ENCODE peak calls at places on chromosomes 6 and 20, in five cellular contexts. One of them, this sample, is unnamed.

GRCh38 chr6:120826253-120826652 is 508.0 kb downstream of the TBC1D32 start:
- DNase-seq in GM23248: peak
- DNase-seq in neuronal stem cell: peak
- DNase-seq in lung: no peak
- DNase-seq in Peyer's patch: no peak
- DNase-seq in this sample: peak

GRCh38 chr6:35651244-35651643 is 37.5 kb downstream of the FKBP5 start:
- DNase-seq in GM23248: no peak
- DNase-seq in neuronal stem cell: no peak
- DNase-seq in lung: no peak
- DNase-seq in Peyer's patch: no peak
- DNase-seq in this sample: no peak

GRCh38 chr6:170051229-170052172 is 239.4 kb downstream of the DLL1 start:
- DNase-seq in GM23248: no peak
- DNase-seq in neuronal stem cell: no peak
- DNase-seq in lung: no peak
- DNase-seq in Peyer's patch: peak
- DNase-seq in this sample: no peak

GRCh38 chr6:21634582-21634981 is 41.0 kb downstream of the SOX4 start:
- DNase-seq in GM23248: peak
- DNase-seq in neuronal stem cell: no peak
- DNase-seq in lung: no peak
- DNase-seq in Peyer's patch: no peak
- DNase-seq in this sample: no peak

GRCh38 chr20:53706511-53707031 is 112.9 kb upstream of the ZNF217 start:
- DNase-seq in GM23248: peak
- DNase-seq in neuronal stem cell: no peak
- DNase-seq in lung: no peak
- DNase-seq in Peyer's patch: no peak
- DNase-seq in this sample: no peak

GRCh38 chr6:20317430-20317829 is 84.2 kb upstream of the E2F3 start:
- DNase-seq in GM23248: no peak
- DNase-seq in neuronal stem cell: no peak
- DNase-seq in lung: no peak
- DNase-seq in Peyer's patch: no peak
- DNase-seq in this sample: no peak

GRCh38 chr6:95017922-95018321 is 559.4 kb upstream of the MANEA start:
- DNase-seq in GM23248: no peak
- DNase-seq in neuronal stem cell: no peak
- DNase-seq in lung: no peak
- DNase-seq in Peyer's patch: no peak
- DNase-seq in this sample: no peak

GRCh38 chr6:21337263-21337662 is 256.3 kb upstream of the SOX4 start:
- DNase-seq in GM23248: no peak
- DNase-seq in neuronal stem cell: no peak
- DNase-seq in lung: no peak
- DNase-seq in Peyer's patch: no peak
- DNase-seq in this sample: no peak

GRCh38 chr6:128280066-128280465 is 240.3 kb downstream of the PTPRK start:
- DNase-seq in GM23248: no peak
- DNase-seq in neuronal stem cell: no peak
- DNase-seq in lung: no peak
- DNase-seq in Peyer's patch: no peak
- DNase-seq in this sample: no peak

GRCh38 chr6:113375950-113376846 is 480.9 kb upstream of the MARCKS start:
- DNase-seq in GM23248: peak
- DNase-seq in neuronal stem cell: no peak
- DNase-seq in lung: no peak
- DNase-seq in Peyer's patch: no peak
- DNase-seq in this sample: no peak

GRCh38 chr6:33977606-33978438 is 168.1 kb downstream of the GRM4 start:
- DNase-seq in GM23248: no peak
- DNase-seq in neuronal stem cell: no peak
- DNase-seq in lung: no peak
- DNase-seq in Peyer's patch: peak
- DNase-seq in this sample: no peak

GRCh38 chr6:46606318-46606717 is 46.3 kb downstream of the CYP39A1 start:
- DNase-seq in GM23248: no peak
- DNase-seq in neuronal stem cell: no peak
- DNase-seq in lung: no peak
- DNase-seq in Peyer's patch: no peak
- DNase-seq in this sample: no peak

GRCh38 chr6:33602180-33602579 is 18.9 kb upstream of the ITPR3 start:
- DNase-seq in GM23248: no peak
- DNase-seq in neuronal stem cell: no peak
- DNase-seq in lung: no peak
- DNase-seq in Peyer's patch: no peak
- DNase-seq in this sample: no peak

GRCh38 chr20:57698191-57698866 is 11.5 kb downstream of the PMEPA1 start:
- DNase-seq in GM23248: peak
- DNase-seq in neuronal stem cell: no peak
- DNase-seq in lung: no peak
- DNase-seq in Peyer's patch: peak
- DNase-seq in this sample: no peak

GRCh38 chr20:44734938-44735337 is 10.7 kb upstream of the KCNK15 start:
- DNase-seq in GM23248: peak
- DNase-seq in neuronal stem cell: no peak
- DNase-seq in lung: no peak
- DNase-seq in Peyer's patch: no peak
- DNase-seq in this sample: no peak

GRCh38 chr6:43095939-43096338 is 19.8 kb downstream of the PTK7 start:
- DNase-seq in GM23248: no peak
- DNase-seq in neuronal stem cell: no peak
- DNase-seq in lung: no peak
- DNase-seq in Peyer's patch: no peak
- DNase-seq in this sample: no peak
- H3K27ac ChIP-seq in GM23248: peak
- H3K27ac ChIP-seq in neuronal stem cell: no peak
- H3K27ac ChIP-seq in lung: no peak
- H3K27ac ChIP-seq in Peyer's patch: no peak
- H3K27ac ChIP-seq in this sample: peak

DNA sequence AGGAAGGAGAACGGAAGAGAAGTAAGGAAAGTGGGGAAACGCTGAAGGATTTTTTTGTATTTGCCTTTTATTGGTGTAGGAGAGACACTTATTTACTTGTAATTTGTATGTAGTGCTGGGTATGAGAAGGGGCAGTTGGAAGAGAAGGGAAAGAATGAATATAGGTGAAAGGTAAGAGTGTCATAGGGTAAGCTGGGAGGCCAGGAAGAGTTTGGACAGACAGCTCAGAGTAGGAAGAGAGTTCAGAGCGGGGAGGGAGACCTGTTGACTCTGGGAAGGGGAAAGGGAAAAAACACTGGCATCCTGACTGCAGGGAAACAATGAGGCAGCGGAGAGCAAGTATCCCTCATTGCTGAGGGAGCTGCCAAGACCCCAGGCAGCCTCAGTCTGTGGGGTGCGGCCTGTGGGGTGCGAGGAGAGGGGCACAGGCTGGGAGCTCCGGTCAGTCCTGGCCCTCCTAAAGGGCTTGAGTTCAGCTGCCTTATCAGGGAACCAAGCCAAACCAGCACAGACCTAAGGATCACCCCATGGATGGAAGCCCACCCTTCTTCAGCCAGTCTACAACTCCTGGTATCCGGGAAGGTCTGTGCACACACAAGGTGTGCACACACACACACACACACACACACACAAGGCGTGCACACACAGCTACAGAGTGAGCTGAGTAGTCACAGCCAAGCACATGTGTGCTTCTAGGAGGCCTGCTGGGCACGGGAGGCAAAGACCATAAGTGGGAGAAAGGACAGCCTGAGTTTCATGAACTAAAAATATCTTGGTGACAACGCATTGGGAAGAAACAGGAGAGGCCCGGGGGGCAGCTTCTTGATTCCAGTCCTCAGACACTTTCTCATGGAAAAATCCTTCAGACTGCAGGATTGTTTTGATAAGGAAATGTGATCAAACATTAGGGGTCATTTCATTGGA is 2.9 kb downstream of the TRAF3IP2 start:
- DNase-seq in GM23248: peak
- DNase-seq in neuronal stem cell: no peak
- DNase-seq in lung: no peak
- DNase-seq in Peyer's patch: no peak
- DNase-seq in this sample: no peak
- H3K4me3 ChIP-seq in GM23248: peak
- H3K4me3 ChIP-seq in neuronal stem cell: no peak
- H3K4me3 ChIP-seq in lung: no peak
- H3K4me3 ChIP-seq in Peyer's patch: peak
- H3K4me3 ChIP-seq in this sample: no peak

GRCh38 chr20:47309806-47310426 is 46.6 kb downstream of the ZMYND8 start:
- DNase-seq in GM23248: no peak
- DNase-seq in neuronal stem cell: no peak
- DNase-seq in lung: no peak
- DNase-seq in Peyer's patch: no peak
- DNase-seq in this sample: peak

GRCh38 chr20:47311211-47311610 is 45.3 kb downstream of the ZMYND8 start:
- DNase-seq in GM23248: no peak
- DNase-seq in neuronal stem cell: no peak
- DNase-seq in lung: no peak
- DNase-seq in Peyer's patch: no peak
- DNase-seq in this sample: no peak

GRCh38 chr20:47310729-47311128 is 45.8 kb downstream of the ZMYND8 start:
- DNase-seq in GM23248: no peak
- DNase-seq in neuronal stem cell: no peak
- DNase-seq in lung: no peak
- DNase-seq in Peyer's patch: no peak
- DNase-seq in this sample: no peak

GRCh38 chr20:47314647-47315338 is 41.7 kb downstream of the ZMYND8 start:
- DNase-seq in GM23248: no peak
- DNase-seq in neuronal stem cell: no peak
- DNase-seq in lung: no peak
- DNase-seq in Peyer's patch: no peak
- DNase-seq in this sample: no peak

DNA sequence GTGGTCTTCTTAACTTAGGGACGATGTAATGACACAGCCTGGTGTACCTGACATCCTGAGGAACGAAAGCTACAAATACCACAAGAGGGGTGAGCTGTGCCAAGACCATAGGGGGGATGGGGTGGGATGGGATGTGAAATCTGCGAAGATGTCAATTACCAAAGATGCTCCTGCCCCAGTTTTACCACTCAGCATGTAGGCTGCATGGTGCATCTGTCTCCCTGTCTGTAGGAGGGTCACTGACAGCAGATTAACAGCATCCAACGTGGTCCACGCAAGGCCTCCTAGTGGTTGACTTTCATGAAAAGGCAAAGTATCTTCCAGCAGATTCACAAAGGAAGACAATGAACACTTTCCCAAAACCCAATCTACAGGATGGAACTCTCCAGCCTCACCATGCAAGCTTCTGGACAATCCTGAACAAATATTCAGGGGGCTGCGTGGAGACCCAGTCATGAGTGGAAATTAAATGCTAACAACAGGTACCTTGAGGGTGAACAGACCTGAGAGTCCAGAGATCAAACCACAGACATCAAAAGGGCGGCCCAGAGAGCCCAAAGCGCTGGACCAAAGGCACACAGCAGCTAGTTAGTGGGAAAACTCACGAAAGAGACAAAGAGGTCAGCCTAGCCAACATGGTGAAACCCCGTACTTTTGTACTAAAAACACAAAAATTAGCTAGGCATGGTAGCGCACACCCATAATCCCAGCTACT is 44.4 kb downstream of the ZMYND8 start:
- DNase-seq in GM23248: no peak
- DNase-seq in neuronal stem cell: no peak
- DNase-seq in lung: no peak
- DNase-seq in Peyer's patch: no peak
- DNase-seq in this sample: no peak
- H3K27ac ChIP-seq in GM23248: no peak
- H3K27ac ChIP-seq in neuronal stem cell: peak
- H3K27ac ChIP-seq in lung: peak
- H3K27ac ChIP-seq in Peyer's patch: no peak
- H3K27ac ChIP-seq in this sample: no peak

DNA sequence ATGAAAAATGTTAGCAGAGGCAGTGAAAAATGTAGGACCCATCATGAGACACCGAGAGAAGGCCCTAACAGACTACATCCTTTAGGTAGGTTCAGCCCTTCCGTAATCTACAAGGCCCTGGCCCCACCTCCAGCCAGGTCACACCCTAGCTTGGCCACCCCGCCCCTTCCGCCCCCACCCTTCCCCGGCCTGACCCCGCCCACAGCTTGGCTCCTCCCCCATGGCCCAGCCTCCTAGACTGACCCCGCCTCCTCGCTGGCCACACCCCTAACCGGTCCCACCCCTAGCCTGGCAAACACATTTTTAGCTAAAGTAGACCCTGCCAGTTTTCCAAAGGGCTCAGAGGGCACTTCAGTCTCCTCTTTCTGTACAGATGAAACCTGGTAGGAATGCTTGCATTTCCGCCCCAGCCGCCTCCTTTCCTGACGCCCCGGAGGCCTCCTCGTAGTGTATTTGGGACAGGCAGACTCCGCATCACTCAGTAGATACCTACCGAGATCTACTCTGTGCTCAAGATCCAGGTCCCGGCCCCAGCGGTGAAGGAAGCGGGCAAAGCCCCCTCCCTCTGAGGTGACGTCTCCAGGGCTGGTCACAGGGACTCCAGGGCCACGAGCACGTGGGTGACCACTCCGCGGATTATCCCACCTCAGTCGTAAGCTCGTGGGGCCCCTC is 443.5 kb downstream of the PREX1 start:
- DNase-seq in GM23248: peak
- DNase-seq in neuronal stem cell: no peak
- DNase-seq in lung: no peak
- DNase-seq in Peyer's patch: no peak
- DNase-seq in this sample: no peak
- H3K4me3 ChIP-seq in GM23248: no peak
- H3K4me3 ChIP-seq in neuronal stem cell: no peak
- H3K4me3 ChIP-seq in lung: no peak
- H3K4me3 ChIP-seq in Peyer's patch: no peak
- H3K4me3 ChIP-seq in this sample: no peak

GRCh38 chr6:161192636-161193411 is 81.0 kb downstream of the AGPAT4 start:
- DNase-seq in GM23248: no peak
- DNase-seq in neuronal stem cell: no peak
- DNase-seq in lung: no peak
- DNase-seq in Peyer's patch: no peak
- DNase-seq in this sample: no peak
- H3K27ac ChIP-seq in GM23248: no peak
- H3K27ac ChIP-seq in neuronal stem cell: no peak
- H3K27ac ChIP-seq in lung: no peak
- H3K27ac ChIP-seq in Peyer's patch: no peak
- H3K27ac ChIP-seq in this sample: no peak

GRCh38 chr6:12449447-12449846 is 159.3 kb downstream of the EDN1 start:
- DNase-seq in GM23248: no peak
- DNase-seq in neuronal stem cell: no peak
- DNase-seq in lung: no peak
- DNase-seq in Peyer's patch: no peak
- DNase-seq in this sample: no peak
- H3K4me3 ChIP-seq in GM23248: no peak
- H3K4me3 ChIP-seq in neuronal stem cell: no peak
- H3K4me3 ChIP-seq in lung: no peak
- H3K4me3 ChIP-seq in Peyer's patch: no peak
- H3K4me3 ChIP-seq in this sample: no peak

This sample was measured in prostate gland.